ENCODE peak calls at places on chromosome 5, in four cellular contexts. I, H, V and T are unnamed samples.

GRCh38 chr5:8848997-8849585 is 696.8 kb downstream of the SEMA5A start:
- DNase-seq in H (peak; percentile 90), V (no peak), I (no peak), T (no peak)

GRCh38 chr5:158084292-158084691 is 225.3 kb upstream of the CLINT1 start:
- DNase-seq in H (peak; percentile 24), V (no peak), I (no peak), T (no peak)

GRCh38 chr5:37724395-37725125 is 115.3 kb downstream of the GDNF start:
- DNase-seq in V (no peak), I (no peak), H (no peak), T (no peak)

GRCh38 chr5:179275381-179275878 is 69.8 kb downstream of the ADAMTS2 start:
- DNase-seq in V (no peak), I (peak; percentile 64), H (no peak), T (no peak)

GRCh38 chr5:142683885-142684505 is 1.9 kb downstream of the FGF1 start:
- DNase-seq in H (no peak), I (no peak), V (no peak), T (no peak)

GRCh38 chr5:1806199-1806598 is 5.0 kb downstream of the NDUFS6 start:
- DNase-seq in V (no peak), H (no peak), I (no peak), T (no peak)

GRCh38 chr5:93532370-93532769 is 48.6 kb downstream of the NR2F1-AS1 start:
- DNase-seq in V (peak; percentile 51), I (peak; percentile 91), H (peak; percentile 99), T (peak; percentile 84)

GRCh38 chr5:138793481-138794010 is 40.3 kb downstream of the CTNNA1 start:
- DNase-seq in H (peak; percentile 40), I (no peak), V (no peak), T (no peak)

GRCh38 chr5:9869616-9870288 is 239.6 kb upstream of the TAS2R1 start:
- DNase-seq in H (peak; percentile 71), V (no peak), I (no peak), T (no peak)

GRCh38 chr5:155189476-155189875 is 175.9 kb downstream of the KIF4B start:
- DNase-seq in I (no peak), H (no peak), V (no peak), T (no peak)

GRCh38 chr5:52824827-52825226 is 37.1 kb downstream of the ITGA1 start:
- DNase-seq in I (no peak), H (no peak), V (no peak), T (no peak)

GRCh38 chr5:148911386-148911785 is 85.0 kb downstream of the ADRB2 start:
- DNase-seq in I (no peak), V (no peak), H (no peak), T (no peak)

GRCh38 chr5:2387224-2388004 is 364.1 kb downstream of the IRX2 start:
- DNase-seq in V (no peak), I (no peak), H (no peak), T (no peak)

GRCh38 chr5:114822885-114823284 is 346.8 kb downstream of the TRIM36 start:
- DNase-seq in I (no peak), H (no peak), V (no peak), T (no peak)

GRCh38 chr5:128782446-128782845 is 182.8 kb upstream of the SLC27A6 start:
- DNase-seq in V (peak; percentile 40), I (peak; percentile 18), H (peak; percentile 87), T (peak; percentile 85)

GRCh38 chr5:138349842-138350635 is 2.4 kb upstream of the KDM3B start:
- DNase-seq in V (no peak), H (peak; percentile 85), I (no peak), T (no peak)

GRCh38 chr5:120446068-120446492 is 18.0 kb upstream of the PRR16 start:
- DNase-seq in H (peak; percentile 98), V (no peak), I (peak; percentile 35), T (no peak)

GRCh38 chr5:59040007-59040803 is 457.3 kb downstream of the RAB3C start:
- DNase-seq in I (no peak), V (no peak), H (peak; percentile 76), T (no peak)

GRCh38 chr5:142831019-142831403 is 60.8 kb downstream of the ARHGAP26 start:
- DNase-seq in V (no peak), I (no peak), H (no peak), T (no peak)

GRCh38 chr5:109328626-109329025 is 81.1 kb downstream of the PJA2 start:
- DNase-seq in H (peak; percentile 48), V (no peak), I (no peak), T (no peak)

GRCh38 chr5:1877434-1878049 is 5.2 kb downstream of the IRX4 start:
- DNase-seq in I (no peak), V (no peak), H (no peak), T (no peak)

GRCh38 chr5:153523196-153523595 is 32.7 kb downstream of the GRIA1 start:
- DNase-seq in H (no peak), I (no peak), V (no peak), T (no peak)

GRCh38 chr5:73135429-73136276 is 15.3 kb downstream of the TMEM171 start:
- DNase-seq in H (peak; percentile 28), V (no peak), I (no peak), T (peak; percentile 19)

GRCh38 chr5:35856186-35857003 is at the start of gene IL7R:
- DNase-seq in I (no peak), H (peak; percentile 33), V (no peak), T (no peak)

GRCh38 chr5:162641142-162641813 is 573.7 kb downstream of the GABRG2 start:
- DNase-seq in V (no peak), I (no peak), H (no peak), T (no peak)

GRCh38 chr5:97907611-97908400 is 724.8 kb upstream of the RIOK2 start:
- DNase-seq in I (no peak), V (no peak), H (no peak), T (no peak)

GRCh38 chr5:175654346-175654745 is 3.5 kb upstream of the HRH2 start:
- DNase-seq in H (no peak), I (no peak), V (no peak), T (no peak)

GRCh38 chr5:128199611-128200010 is 116.0 kb downstream of the SLC12A2 start:
- DNase-seq in V (no peak), H (no peak), I (no peak), T (no peak)

DNA sequence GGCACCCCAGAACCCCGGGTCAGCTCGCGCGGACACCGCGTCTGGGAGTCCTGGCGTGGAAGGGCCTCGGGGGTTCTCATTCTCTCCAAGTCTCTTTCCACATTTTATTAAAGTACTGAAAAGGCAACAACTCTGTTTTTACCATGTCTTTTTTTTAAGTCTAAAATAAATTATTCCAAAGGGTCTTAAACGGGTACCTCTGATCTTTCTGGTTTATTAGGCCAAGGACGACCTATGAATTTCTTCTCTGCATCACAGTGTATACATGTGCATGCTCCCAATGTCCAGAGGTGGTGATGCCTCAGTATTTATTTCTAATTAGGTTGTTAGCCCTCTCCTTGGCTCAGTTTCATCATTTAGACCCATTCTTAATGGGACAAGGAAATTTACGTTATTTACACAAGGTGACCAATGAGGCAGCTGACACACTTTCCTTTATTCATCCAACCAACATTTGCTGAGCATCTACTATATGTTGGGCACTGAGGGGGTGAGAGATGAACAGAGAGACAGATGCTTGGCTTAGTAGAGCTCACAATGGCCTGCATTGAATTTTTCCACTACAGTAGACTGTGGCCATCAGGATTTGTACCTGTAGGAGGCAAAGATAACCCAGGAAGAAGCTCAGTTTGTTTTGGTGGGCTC is 7.6 kb upstream of the OTP start:
- DNase-seq in H (no peak), V (no peak), I (no peak), T (no peak)
- H3K4me3 ChIP-seq in H (no peak overlapping the region), V (peak overlapping the region; percentile 49), I (no peak overlapping the region), T (peak overlapping the region; percentile 43)

GRCh38 chr5:140134277-140134935 is 8.7 kb downstream of the IGIP start:
- DNase-seq in I (no peak), V (no peak), H (no peak), T (no peak)
- H3K4me3 ChIP-seq in I (no peak overlapping the region), V (no peak overlapping the region), H (no peak overlapping the region), T (no peak overlapping the region)

DNA sequence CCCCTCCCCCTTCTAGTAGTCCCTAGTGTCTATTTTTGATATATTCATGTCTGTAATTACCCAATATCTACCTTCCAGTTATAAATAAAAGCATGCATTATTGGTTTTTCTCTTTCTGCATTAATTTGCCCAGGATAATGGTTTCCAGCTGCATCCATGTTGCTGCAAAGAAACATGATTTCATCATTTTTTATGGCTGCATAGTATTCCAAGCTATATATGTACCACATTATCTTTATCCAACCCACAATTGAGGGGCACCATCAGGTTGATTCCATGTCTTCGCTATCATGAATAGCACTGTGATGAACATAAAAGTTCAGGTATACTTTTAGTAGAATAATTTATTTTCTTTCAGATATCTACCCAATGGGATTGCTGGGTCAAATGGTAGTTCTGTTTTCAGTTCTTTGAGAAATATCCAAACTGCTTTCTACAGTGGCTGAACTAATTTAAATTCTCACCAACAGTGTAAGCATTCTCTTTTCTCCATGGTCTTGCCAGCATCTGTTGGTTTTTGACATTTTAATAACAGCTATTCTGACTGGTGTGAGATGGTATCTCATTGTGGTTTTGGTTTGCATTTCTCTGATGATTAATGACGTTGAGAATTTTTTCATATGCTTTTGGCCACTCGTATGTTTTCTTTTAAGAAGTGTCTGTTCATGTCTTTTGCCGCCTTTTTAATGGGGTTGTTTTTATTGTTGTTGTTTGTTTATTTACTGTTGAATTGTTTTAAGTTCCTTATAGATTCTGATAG is 746.1 kb upstream of the MEF2C start:
- DNase-seq in H (no peak), V (no peak), I (no peak), T (no peak)
- H3K4me3 ChIP-seq in H (no peak overlapping the region), V (no peak overlapping the region), I (no peak overlapping the region), T (no peak overlapping the region)

DNA sequence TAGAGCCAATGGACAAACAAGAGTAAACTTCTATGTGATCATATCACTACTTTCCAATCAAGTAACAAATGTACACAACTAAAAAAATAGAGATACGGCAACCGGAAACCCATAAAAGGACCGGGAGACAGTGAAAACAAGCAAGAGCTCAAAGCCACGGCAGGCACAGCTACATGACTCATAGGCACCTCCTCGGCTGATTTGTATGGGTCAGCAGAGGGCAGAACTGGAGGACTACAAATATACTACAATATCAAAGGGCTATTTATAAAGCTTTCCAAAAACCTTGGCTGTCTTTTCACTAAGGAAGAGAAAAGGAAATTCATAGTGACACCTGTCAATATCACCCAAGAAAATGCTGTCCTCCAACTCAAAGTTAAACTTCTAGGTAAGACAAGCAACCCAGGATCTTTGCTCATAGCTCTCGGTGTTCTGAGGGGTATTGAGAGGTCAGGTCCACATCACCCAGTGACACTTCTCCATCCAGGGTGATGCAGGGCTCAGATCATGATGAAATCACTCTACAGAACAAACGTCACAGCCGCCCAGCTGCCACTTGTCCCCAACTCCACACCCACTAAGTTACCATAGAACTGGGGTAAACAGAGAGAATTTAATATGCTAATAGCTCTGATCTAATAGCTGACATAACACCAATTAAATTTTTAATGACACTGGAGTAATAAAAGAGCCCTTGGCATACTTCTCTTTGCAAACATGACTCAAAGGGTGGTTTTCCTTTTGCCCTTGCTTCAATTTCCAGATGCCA is 41.3 kb downstream of the PFDN1 start:
- DNase-seq in V (peak; percentile 69), I (peak; percentile 61), H (peak; percentile 86), T (peak; percentile 45)
- H3K4me3 ChIP-seq in V (peak overlapping the region; percentile 38), I (no peak overlapping the region), H (no peak overlapping the region), T (no peak overlapping the region)

GRCh38 chr5:27038476-27038875 is at the start of gene CDH9:
- DNase-seq in V (no peak), I (no peak), H (no peak), T (no peak)
- H3K4me3 ChIP-seq in V (no peak within 1 kb of the TSS), I (no peak within 1 kb of the TSS), H (no peak within 1 kb of the TSS), T (no peak within 1 kb of the TSS)